ENCODE peak calls at places on chromosomes 13 and 19, in four cellular contexts. One of them, this sample, is unnamed. For H3K9me3, the result is how much of the 10 kb centered on the place peaks cover.

GRCh38 chr13:110023729-110024645 is 237.6 kb upstream of the IRS2 start:
- DNase-seq in right lobe of liver: no peak
- DNase-seq in adrenal gland: no peak
- DNase-seq in CD8-positive, alpha-beta memory T cell: no peak
- DNase-seq in this sample: no peak

GRCh38 chr19:991174-991931 is 7.2 kb downstream of the WDR18 start:
- DNase-seq in right lobe of liver: no peak
- DNase-seq in adrenal gland: peak
- DNase-seq in CD8-positive, alpha-beta memory T cell: peak
- DNase-seq in this sample: peak

GRCh38 chr13:60441761-60442160 is 44.7 kb downstream of the TDRD3 start:
- DNase-seq in right lobe of liver: no peak
- DNase-seq in adrenal gland: no peak
- DNase-seq in CD8-positive, alpha-beta memory T cell: no peak
- DNase-seq in this sample: no peak

GRCh38 chr19:4557971-4558941 is 1.2 kb downstream of the SEMA6B start:
- DNase-seq in right lobe of liver: no peak
- DNase-seq in adrenal gland: no peak
- DNase-seq in CD8-positive, alpha-beta memory T cell: no peak
- DNase-seq in this sample: peak

GRCh38 chr13:113090806-113091205 is 14.8 kb upstream of the F7 start:
- DNase-seq in right lobe of liver: no peak
- DNase-seq in adrenal gland: no peak
- DNase-seq in CD8-positive, alpha-beta memory T cell: peak
- DNase-seq in this sample: no peak

GRCh38 chr19:10852098-10852800 is 4.0 kb downstream of the C19orf38 start:
- DNase-seq in right lobe of liver: no peak
- DNase-seq in adrenal gland: no peak
- DNase-seq in CD8-positive, alpha-beta memory T cell: no peak
- DNase-seq in this sample: no peak

GRCh38 chr19:15498910-15499309 is 9.4 kb upstream of the CYP4F22 start:
- DNase-seq in right lobe of liver: peak
- DNase-seq in adrenal gland: no peak
- DNase-seq in CD8-positive, alpha-beta memory T cell: no peak
- DNase-seq in this sample: no peak

GRCh38 chr13:47463726-47464125 is 537.3 kb downstream of the SUCLA2 start:
- DNase-seq in right lobe of liver: no peak
- DNase-seq in adrenal gland: no peak
- DNase-seq in CD8-positive, alpha-beta memory T cell: no peak
- DNase-seq in this sample: no peak

GRCh38 chr13:31264146-31264545 is 64.4 kb downstream of the B3GLCT start:
- DNase-seq in right lobe of liver: no peak
- DNase-seq in adrenal gland: no peak
- DNase-seq in CD8-positive, alpha-beta memory T cell: no peak
- DNase-seq in this sample: no peak

GRCh38 chr19:44845612-44846454 is at the start of gene NECTIN2:
- DNase-seq in right lobe of liver: peak
- DNase-seq in adrenal gland: peak
- DNase-seq in CD8-positive, alpha-beta memory T cell: peak
- DNase-seq in this sample: peak

GRCh38 chr19:51751655-51752054 is at the start of gene FPR1:
- DNase-seq in right lobe of liver: peak
- DNase-seq in adrenal gland: no peak
- DNase-seq in CD8-positive, alpha-beta memory T cell: no peak
- DNase-seq in this sample: no peak

GRCh38 chr13:48334534-48335127 is 31.1 kb downstream of the RB1 start:
- DNase-seq in right lobe of liver: no peak
- DNase-seq in adrenal gland: no peak
- DNase-seq in CD8-positive, alpha-beta memory T cell: no peak
- DNase-seq in this sample: no peak

GRCh38 chr13:76822691-76823267 is 63.4 kb downstream of the KCTD12 start:
- DNase-seq in right lobe of liver: no peak
- DNase-seq in adrenal gland: no peak
- DNase-seq in CD8-positive, alpha-beta memory T cell: no peak
- DNase-seq in this sample: no peak

GRCh38 chr13:44393391-44393790 is 19.8 kb downstream of the SERP2 start:
- DNase-seq in right lobe of liver: peak
- DNase-seq in adrenal gland: no peak
- DNase-seq in CD8-positive, alpha-beta memory T cell: no peak
- DNase-seq in this sample: no peak

GRCh38 chr13:28100149-28101121 is at the start of gene FLT3:
- DNase-seq in right lobe of liver: peak
- DNase-seq in adrenal gland: no peak
- DNase-seq in CD8-positive, alpha-beta memory T cell: no peak
- DNase-seq in this sample: peak

GRCh38 chr19:11694533-11695439 is 44.0 kb downstream of the ZNF823 start:
- DNase-seq in right lobe of liver: peak
- DNase-seq in adrenal gland: peak
- DNase-seq in CD8-positive, alpha-beta memory T cell: peak
- DNase-seq in this sample: peak

GRCh38 chr13:87952377-87952776 is 281.2 kb downstream of the SLITRK5 start:
- DNase-seq in right lobe of liver: no peak
- DNase-seq in adrenal gland: no peak
- DNase-seq in CD8-positive, alpha-beta memory T cell: no peak
- DNase-seq in this sample: no peak

GRCh38 chr19:52226652-52227051 is 36.8 kb downstream of the PPP2R1A start:
- DNase-seq in right lobe of liver: no peak
- DNase-seq in adrenal gland: no peak
- DNase-seq in CD8-positive, alpha-beta memory T cell: no peak
- DNase-seq in this sample: no peak

GRCh38 chr19:57720878-57721277 is 6.5 kb downstream of the ZNF671 start:
- DNase-seq in right lobe of liver: no peak
- DNase-seq in adrenal gland: no peak
- DNase-seq in CD8-positive, alpha-beta memory T cell: no peak
- DNase-seq in this sample: no peak
- H3K9me3 ChIP-seq in right lobe of liver: under half
- H3K9me3 ChIP-seq in adrenal gland: under half
- H3K9me3 ChIP-seq in CD8-positive, alpha-beta memory T cell: under half
- H3K9me3 ChIP-seq in this sample: under half

GRCh38 chr13:80757694-80758093 is 416.8 kb upstream of the SPRY2 start:
- DNase-seq in right lobe of liver: no peak
- DNase-seq in adrenal gland: no peak
- DNase-seq in CD8-positive, alpha-beta memory T cell: no peak
- DNase-seq in this sample: no peak

GRCh38 chr13:80751854-80752253 is 410.9 kb upstream of the SPRY2 start:
- DNase-seq in right lobe of liver: no peak
- DNase-seq in adrenal gland: no peak
- DNase-seq in CD8-positive, alpha-beta memory T cell: no peak
- DNase-seq in this sample: no peak

GRCh38 chr13:80755925-80756324 is 415.0 kb upstream of the SPRY2 start:
- DNase-seq in right lobe of liver: no peak
- DNase-seq in adrenal gland: no peak
- DNase-seq in CD8-positive, alpha-beta memory T cell: no peak
- DNase-seq in this sample: no peak

DNA sequence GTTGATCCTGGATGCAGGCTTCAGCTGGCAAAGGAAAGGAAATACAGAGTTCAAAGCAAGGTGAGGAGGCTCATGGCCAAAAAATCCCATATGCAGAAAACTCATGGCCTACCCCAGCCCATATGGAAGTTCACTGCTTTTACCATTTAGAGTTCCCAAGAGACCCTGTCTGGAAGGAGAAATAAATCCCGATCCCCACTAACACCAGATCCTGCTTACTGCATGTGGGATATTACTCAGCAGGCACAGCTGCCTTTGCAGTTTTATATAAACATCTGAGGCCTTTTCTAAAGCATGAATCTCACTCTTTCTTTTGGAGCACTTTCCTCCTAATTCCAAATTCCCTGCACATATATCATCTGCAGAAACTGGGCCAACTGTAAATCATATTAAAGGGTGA is 413.0 kb upstream of the SPRY2 start:
- DNase-seq in right lobe of liver: no peak
- DNase-seq in adrenal gland: no peak
- DNase-seq in CD8-positive, alpha-beta memory T cell: no peak
- DNase-seq in this sample: no peak
- H3K9me3 ChIP-seq in right lobe of liver: under half
- H3K9me3 ChIP-seq in adrenal gland: under half
- H3K9me3 ChIP-seq in CD8-positive, alpha-beta memory T cell: under half
- H3K9me3 ChIP-seq in this sample: under half

GRCh38 chr19:23366437-23366836 is 28.8 kb downstream of the ZNF91 start:
- DNase-seq in right lobe of liver: no peak
- DNase-seq in adrenal gland: no peak
- DNase-seq in CD8-positive, alpha-beta memory T cell: no peak
- DNase-seq in this sample: no peak
- H3K9me3 ChIP-seq in right lobe of liver: under half
- H3K9me3 ChIP-seq in adrenal gland: under half
- H3K9me3 ChIP-seq in CD8-positive, alpha-beta memory T cell: under half
- H3K9me3 ChIP-seq in this sample: under half

DNA sequence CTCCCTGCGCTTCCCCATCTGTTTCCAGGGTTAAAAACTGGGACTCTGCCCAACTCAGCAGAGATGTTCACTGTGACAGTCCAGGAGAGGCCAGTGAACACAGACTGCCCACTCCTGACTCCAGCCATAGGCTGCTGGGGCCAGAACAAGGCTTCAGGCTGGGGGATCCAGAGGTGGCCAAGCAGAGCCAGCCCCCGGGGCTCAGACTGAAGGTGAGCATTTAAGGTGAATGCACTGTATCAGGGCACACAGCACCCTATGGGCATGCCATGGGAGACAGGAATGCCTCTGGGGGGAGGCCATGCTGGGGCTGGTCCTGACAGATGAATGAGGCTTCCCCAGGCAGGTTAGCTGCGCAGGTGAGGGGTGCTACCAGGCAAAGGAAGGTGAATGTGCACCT is 96.4 kb downstream of the TUBA3C start:
- DNase-seq in right lobe of liver: no peak
- DNase-seq in adrenal gland: no peak
- DNase-seq in CD8-positive, alpha-beta memory T cell: no peak
- DNase-seq in this sample: no peak
- H3K9me3 ChIP-seq in right lobe of liver: under half
- H3K9me3 ChIP-seq in adrenal gland: under half
- H3K9me3 ChIP-seq in CD8-positive, alpha-beta memory T cell: under half
- H3K9me3 ChIP-seq in this sample: under half

GRCh38 chr19:57623091-57623490 is 9.0 kb downstream of the ZNF134 start:
- DNase-seq in right lobe of liver: no peak
- DNase-seq in adrenal gland: no peak
- DNase-seq in CD8-positive, alpha-beta memory T cell: no peak
- DNase-seq in this sample: no peak
- H3K9me3 ChIP-seq in right lobe of liver: under half
- H3K9me3 ChIP-seq in adrenal gland: under half
- H3K9me3 ChIP-seq in CD8-positive, alpha-beta memory T cell: half or more
- H3K9me3 ChIP-seq in this sample: under half

GRCh38 chr19:48524221-48524620 is 12.6 kb upstream of the LMTK3 start:
- DNase-seq in right lobe of liver: no peak
- DNase-seq in adrenal gland: no peak
- DNase-seq in CD8-positive, alpha-beta memory T cell: no peak
- DNase-seq in this sample: no peak
- H3K9me3 ChIP-seq in right lobe of liver: under half
- H3K9me3 ChIP-seq in adrenal gland: under half
- H3K9me3 ChIP-seq in CD8-positive, alpha-beta memory T cell: under half
- H3K9me3 ChIP-seq in this sample: under half

DNA sequence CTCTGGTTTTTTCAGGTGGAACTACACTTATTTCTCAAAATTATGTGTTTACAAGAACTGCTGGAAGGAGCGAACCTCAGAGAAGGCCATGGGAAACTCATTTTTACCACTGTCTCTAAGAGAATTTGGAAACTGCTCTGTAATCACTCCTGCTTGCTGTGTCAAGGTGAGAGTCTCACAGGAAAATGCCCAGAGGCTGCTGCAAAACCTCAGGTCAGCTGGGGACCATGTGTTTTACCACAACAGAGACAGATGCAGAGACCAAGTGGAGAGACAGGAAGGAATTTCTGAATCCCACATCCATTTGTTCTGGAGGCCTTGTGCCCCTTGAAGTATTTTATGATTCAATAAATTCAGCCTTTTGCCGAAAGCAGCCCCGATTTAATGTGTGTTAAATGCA is 743.8 kb upstream of the SLC10A2 start:
- DNase-seq in right lobe of liver: no peak
- DNase-seq in adrenal gland: no peak
- DNase-seq in CD8-positive, alpha-beta memory T cell: no peak
- DNase-seq in this sample: no peak
- H3K9me3 ChIP-seq in right lobe of liver: under half
- H3K9me3 ChIP-seq in adrenal gland: under half
- H3K9me3 ChIP-seq in CD8-positive, alpha-beta memory T cell: under half
- H3K9me3 ChIP-seq in this sample: under half

GRCh38 chr19:57689750-57690149 is 8.0 kb downstream of the ZNF551 start:
- DNase-seq in right lobe of liver: no peak
- DNase-seq in adrenal gland: no peak
- DNase-seq in CD8-positive, alpha-beta memory T cell: no peak
- DNase-seq in this sample: no peak
- H3K9me3 ChIP-seq in right lobe of liver: under half
- H3K9me3 ChIP-seq in adrenal gland: under half
- H3K9me3 ChIP-seq in CD8-positive, alpha-beta memory T cell: half or more
- H3K9me3 ChIP-seq in this sample: under half

DNA sequence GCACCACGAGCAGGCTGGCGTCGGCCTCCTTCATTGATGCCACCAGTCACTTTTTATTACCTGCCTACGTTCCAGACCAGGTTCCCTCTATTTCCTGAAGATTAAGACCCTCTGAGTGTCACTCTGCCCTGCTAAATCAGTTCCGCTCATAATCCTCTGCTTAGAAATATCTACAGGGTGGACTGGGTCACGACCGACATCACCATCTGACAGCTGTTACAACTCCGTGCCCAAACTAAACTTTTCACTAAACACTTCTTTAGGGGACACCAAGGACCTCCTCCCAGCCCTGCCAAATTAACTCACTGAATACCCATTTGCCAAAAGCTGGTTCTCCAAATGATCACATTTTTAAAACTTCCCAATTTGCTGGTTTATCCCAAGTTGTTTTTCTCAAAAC is 71.9 kb upstream of the PEG3 start:
- DNase-seq in right lobe of liver: no peak
- DNase-seq in adrenal gland: no peak
- DNase-seq in CD8-positive, alpha-beta memory T cell: no peak
- DNase-seq in this sample: no peak
- H3K9me3 ChIP-seq in right lobe of liver: under half
- H3K9me3 ChIP-seq in adrenal gland: under half
- H3K9me3 ChIP-seq in CD8-positive, alpha-beta memory T cell: under half
- H3K9me3 ChIP-seq in this sample: under half

DNA sequence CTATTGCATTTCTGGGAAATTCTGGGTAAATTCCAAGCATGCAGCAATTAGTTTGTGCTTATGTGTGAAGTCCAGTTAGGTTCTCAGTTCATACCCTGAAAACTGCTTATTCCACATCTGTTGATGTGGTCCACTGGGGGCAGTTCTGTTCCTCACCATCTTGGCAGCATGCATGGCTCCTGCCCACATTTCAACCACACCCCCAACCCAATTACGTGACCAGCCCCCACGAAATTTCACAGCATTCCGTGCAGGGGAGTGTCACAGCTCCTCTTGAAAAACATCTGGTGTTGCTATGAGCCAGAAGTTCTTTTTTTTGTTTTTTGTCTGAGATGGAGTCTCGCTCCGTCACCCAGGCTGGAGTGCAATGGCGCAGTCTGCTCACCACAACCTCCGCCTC is 9.1 kb upstream of the ERVK3-1 start:
- DNase-seq in right lobe of liver: no peak
- DNase-seq in adrenal gland: no peak
- DNase-seq in CD8-positive, alpha-beta memory T cell: no peak
- DNase-seq in this sample: no peak
- H3K9me3 ChIP-seq in right lobe of liver: under half
- H3K9me3 ChIP-seq in adrenal gland: under half
- H3K9me3 ChIP-seq in CD8-positive, alpha-beta memory T cell: under half
- H3K9me3 ChIP-seq in this sample: under half

This sample was measured in pancreas.